ENCODE peak calls at places on chromosome 17, in seven cellular contexts. O is A549; T is IMR-90; E is H1; F is CD8-positive, alpha-beta memory T cell; K is heart right ventricle; L is fibroblast of lung. X is an unnamed sample.
A peak's percentile ranks its signal among the peaks of the same experiment; 100 is the strongest.

GRCh38 chr17:2108170-2108569 is 53.3 kb downstream of the HIC1 start:
- DNase-seq in T (peak; percentile 13), F (no peak), O (no peak), K (no peak), L (no peak), E (no peak), X (no peak)

GRCh38 chr17:13287226-13287625 is 269.4 kb upstream of the ELAC2 start:
- DNase-seq in F (no peak), O (no peak), E (no peak), T (no peak), K (no peak), L (no peak), X (no peak)

GRCh38 chr17:14089179-14089578 is 19.9 kb downstream of the COX10 start:
- DNase-seq in O (no peak), T (peak; percentile 25), K (no peak), E (no peak), L (no peak), F (no peak), X (no peak)

GRCh38 chr17:7293821-7294613 is 422 bp downstream of the YBX2 start:
- DNase-seq in O (no peak), F (no peak), L (no peak), K (no peak), E (peak; percentile 86), T (no peak), X (peak; percentile 92)

GRCh38 chr17:66737524-66737923 is 97.4 kb upstream of the CACNG5 start:
- DNase-seq in L (peak; percentile 61), O (no peak), K (peak; percentile 40), F (no peak), E (no peak), T (peak; percentile 49), X (no peak)

GRCh38 chr17:65557349-65558310 is 3.8 kb downstream of the AXIN2 start:
- DNase-seq in F (peak; percentile 42), E (no peak), T (peak; percentile 55), K (no peak), L (peak; percentile 93), O (peak; percentile 82), X (peak; percentile 67)

GRCh38 chr17:82039695-82040299 is 2.3 kb upstream of the DCXR start:
- DNase-seq in T (no peak), E (no peak), K (no peak), L (no peak), O (no peak), F (no peak), X (no peak)

GRCh38 chr17:77160877-77161530 is 20.2 kb downstream of the SEC14L1 start:
- DNase-seq in E (no peak), K (no peak), L (no peak), T (no peak), F (no peak), O (no peak), X (no peak)

GRCh38 chr17:78357177-78357586 is 2.7 kb downstream of the SOCS3 start:
- DNase-seq in O (no peak), E (no peak), L (peak; percentile 84), T (peak; percentile 80), K (peak; percentile 52), F (no peak), X (no peak)

GRCh38 chr17:70865993-70866804 is 696.9 kb downstream of the KCNJ2 start:
- DNase-seq in T (no peak), K (no peak), F (no peak), L (no peak), E (no peak), O (no peak), X (no peak)

GRCh38 chr17:79921411-79922160 is 82.3 kb upstream of the CBX4 start:
- DNase-seq in E (no peak), K (peak; percentile 3), L (no peak), F (no peak), T (no peak), O (no peak), X (no peak)

GRCh38 chr17:72571813-72572396 is 451.1 kb downstream of the SOX9 start:
- DNase-seq in O (no peak), F (no peak), L (no peak), T (no peak), E (no peak), K (no peak), X (no peak)

GRCh38 chr17:73632513-73632912 is 11.7 kb downstream of the SDK2 start:
- DNase-seq in O (no peak), F (no peak), T (no peak), K (no peak), L (no peak), E (no peak), X (no peak)

GRCh38 chr17:58335061-58335731 is 6.6 kb upstream of the TSPOAP1 start:
- DNase-seq in L (no peak), O (no peak), K (no peak), F (no peak), E (no peak), T (no peak), X (no peak)

GRCh38 chr17:9648521-9649110 is 3.3 kb downstream of the USP43 start:
- DNase-seq in K (no peak), T (no peak), O (peak; percentile 24), L (no peak), E (no peak), F (no peak), X (no peak)
- H3K4me3 ChIP-seq in K (no peak overlapping the region), T (no peak overlapping the region), O (peak overlapping the region; percentile 19), L (no peak overlapping the region), E (peak overlapping the region; percentile 25), F (no peak overlapping the region), X (no peak overlapping the region)

GRCh38 chr17:83179811-83180210 is 100.4 kb downstream of the METRNL start:
- DNase-seq in O (no peak), K (no peak), E (peak; percentile 16), L (no peak), T (no peak), F (no peak), X (no peak)

GRCh38 chr17:83176956-83177583 is 97.7 kb downstream of the METRNL start:
- DNase-seq in T (no peak), O (no peak), K (no peak), F (no peak), L (no peak), E (peak; percentile 26), X (no peak)

GRCh38 chr17:83179378-83179777 is 100.0 kb downstream of the METRNL start:
- DNase-seq in O (no peak), E (no peak), K (no peak), L (no peak), F (no peak), T (no peak), X (no peak)

GRCh38 chr17:83177611-83178532 is 98.5 kb downstream of the METRNL start:
- DNase-seq in E (peak; percentile 29), O (no peak), T (no peak), K (no peak), F (no peak), L (no peak), X (no peak)

GRCh38 chr17:83178533-83179201 is 99.3 kb downstream of the METRNL start:
- DNase-seq in O (no peak), K (no peak), L (no peak), F (no peak), T (no peak), E (peak; percentile 35), X (no peak)
- H3K9me3 ChIP-seq in O (no peaks in the 10 kb centered on the region), K (no peaks in the 10 kb centered on the region), L (no peaks in the 10 kb centered on the region), F (no peaks in the 10 kb centered on the region), T (no peaks in the 10 kb centered on the region), E (peaks cover 48% of the 10 kb centered on the region), X (no peaks in the 10 kb centered on the region)

GRCh38 chr17:69552986-69553667 is 138.6 kb downstream of the MAP2K6 start:
- DNase-seq in O (no peak), E (no peak), F (no peak), T (no peak), L (no peak), K (no peak), X (no peak)
- H3K27ac ChIP-seq in O (no peak overlapping the region), E (no peak overlapping the region), F (no peak overlapping the region), T (no peak overlapping the region), L (no peak overlapping the region), K (no peak overlapping the region), X (no peak overlapping the region)

GRCh38 chr17:385195-385835 is 32.7 kb upstream of the RPH3AL start:
- DNase-seq in O (peak; percentile 53), F (no peak), E (peak; percentile 64), L (peak; percentile 19), K (peak; percentile 83), T (no peak), X (peak; percentile 30)

GRCh38 chr17:386145-386876 is 33.7 kb upstream of the RPH3AL start:
- DNase-seq in E (peak; percentile 92), L (peak; percentile 23), K (peak; percentile 88), T (no peak), F (peak; percentile 40), O (peak; percentile 96), X (peak; percentile 71)

GRCh38 chr17:390025-390424 is 37.4 kb upstream of the RPH3AL start:
- DNase-seq in L (no peak), E (no peak), T (no peak), O (no peak), F (no peak), K (no peak), X (no peak)

GRCh38 chr17:385836-386144 is 33.2 kb upstream of the RPH3AL start:
- DNase-seq in L (no peak), F (no peak), O (no peak), E (no peak), T (no peak), K (no peak), X (no peak)

DNA sequence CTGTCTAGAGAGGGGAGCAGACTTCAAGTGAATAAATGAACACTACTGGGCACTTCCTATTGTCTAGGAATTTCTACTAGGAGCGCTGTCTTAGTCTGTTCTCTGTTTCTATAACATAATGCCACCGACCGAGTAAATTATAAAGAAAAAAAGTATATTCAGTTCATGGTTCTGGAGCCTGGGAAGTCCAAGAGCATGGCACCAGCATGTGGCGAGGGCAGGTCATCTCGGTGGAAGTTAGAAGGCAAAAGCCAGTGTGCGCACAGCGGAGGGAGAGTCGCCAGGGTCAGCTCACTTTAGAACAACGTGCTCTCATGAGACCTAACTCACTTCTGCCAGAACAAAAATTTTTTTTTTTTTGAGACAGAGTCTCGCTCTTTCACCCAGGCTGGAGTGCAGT is 35.5 kb upstream of the RPH3AL start:
- DNase-seq in L (no peak), K (no peak), O (no peak), T (no peak), E (no peak), F (no peak), X (no peak)
- H3K4me3 ChIP-seq in L (no peak overlapping the region), K (no peak overlapping the region), O (no peak overlapping the region), T (no peak overlapping the region), E (no peak overlapping the region), F (no peak overlapping the region), X (no peak overlapping the region)

GRCh38 chr17:54455251-54455868 is 445.3 kb upstream of the TOM1L1 start:
- DNase-seq in L (no peak), F (no peak), E (no peak), O (no peak), K (no peak), T (no peak), X (no peak)
- H3K9me3 ChIP-seq in L (no peaks in the 10 kb centered on the region), F (no peaks in the 10 kb centered on the region), E (peaks cover 37% of the 10 kb centered on the region), O (peaks cover 21% of the 10 kb centered on the region), K (no peaks in the 10 kb centered on the region), T (peaks cover 4% of the 10 kb centered on the region), X (no peaks in the 10 kb centered on the region)

DNA sequence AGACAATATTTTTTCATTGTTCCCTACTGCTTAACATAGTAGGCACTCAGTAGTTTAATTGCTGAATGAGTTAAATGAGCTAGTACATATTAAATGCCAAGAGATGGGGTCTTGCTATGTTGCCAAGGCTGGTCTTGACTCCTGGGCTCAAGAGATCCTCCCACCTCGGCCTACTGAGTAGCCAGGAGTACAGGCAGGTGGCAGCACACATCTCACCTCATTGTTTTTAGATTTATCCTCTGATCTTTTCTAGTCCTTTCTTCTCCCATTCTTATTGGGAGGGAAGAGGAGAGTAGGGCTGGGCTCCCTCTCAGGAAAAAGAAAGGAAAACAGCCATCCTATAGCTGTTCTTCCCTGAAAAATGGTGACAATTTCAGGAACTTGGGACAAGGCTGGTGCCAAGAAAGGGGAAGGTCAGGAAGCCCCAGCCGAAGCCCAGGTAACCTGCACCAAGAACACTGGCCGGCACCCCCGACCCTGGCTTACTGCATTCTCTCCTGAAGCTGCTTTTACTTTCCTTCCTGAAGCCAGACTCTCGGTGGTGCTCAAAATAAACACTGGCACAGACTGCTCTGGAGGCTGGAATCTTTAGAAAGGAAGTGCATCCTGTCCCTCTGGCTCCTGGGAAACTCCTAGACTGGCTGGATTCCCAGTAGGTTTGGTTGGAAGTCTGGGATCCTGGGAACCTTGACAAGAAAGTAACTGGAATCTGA is 2.7 kb downstream of the TNFAIP1 start:
- DNase-seq in L (peak; percentile 89), K (no peak), E (no peak), O (no peak), F (no peak), T (peak; percentile 86), X (no peak)
- H3K27ac ChIP-seq in L (peak overlapping the region; percentile 33), K (peak overlapping the region; percentile 98), E (no peak overlapping the region), O (peak overlapping the region; percentile 10), F (no peak overlapping the region), T (peak overlapping the region; percentile 28), X (no peak overlapping the region)

X was measured in small intestine.